ENCODE peak calls at places on chromosomes 4 and X, in four cellular contexts. I, J, Y and D are unnamed samples.

GRCh38 chrX:103446665-103447302 is 70.4 kb downstream of the BEX3 start:
- DNase-seq in I (no peak), Y (no peak), J (no peak), D (no peak)

GRCh38 chrX:72498782-72499181 is 73.9 kb downstream of the HDAC8 start:
- DNase-seq in Y (no peak), I (no peak), J (no peak), D (peak; percentile 13)

GRCh38 chrX:27680726-27681125 is 90.6 kb downstream of the DCAF8L2 start:
- DNase-seq in I (no peak), J (no peak), Y (no peak), D (no peak)

GRCh38 chr4:38678078-38678477 is 14.1 kb downstream of the KLF3 start:
- DNase-seq in J (no peak), Y (no peak), I (no peak), D (no peak)

GRCh38 chr4:125849869-125850268 is 535.1 kb downstream of the FAT4 start:
- DNase-seq in J (no peak), I (no peak), Y (no peak), D (no peak)

GRCh38 chr4:8156617-8157016 is 2.0 kb downstream of the ABLIM2 start:
- DNase-seq in J (no peak), I (peak; percentile 36), Y (no peak), D (no peak)

GRCh38 chr4:77110707-77111106 is 34.9 kb upstream of the CCNI start:
- DNase-seq in I (no peak), Y (no peak), J (no peak), D (no peak)

GRCh38 chr4:175509320-175509719 is 302.7 kb downstream of the GPM6A start:
- DNase-seq in Y (no peak), I (no peak), J (peak; percentile 48), D (no peak)

GRCh38 chr4:86223472-86223871 is 136.4 kb downstream of the MAPK10 start:
- DNase-seq in Y (no peak), J (peak; percentile 2), I (no peak), D (no peak)

GRCh38 chrX:115898382-115899001 is 272.1 kb upstream of the AGTR2 start:
- DNase-seq in Y (no peak), I (no peak), J (no peak), D (peak; percentile 14)

GRCh38 chr4:140947507-140947906 is 185.8 kb downstream of the RNF150 start:
- DNase-seq in J (no peak), I (no peak), Y (no peak), D (no peak)

GRCh38 chrX:118802857-118803256 is 20.8 kb upstream of the ZCCHC12 start:
- DNase-seq in J (no peak), Y (no peak), I (no peak), D (no peak)

GRCh38 chr4:52966781-52967180 is 104.7 kb downstream of the RASL11B start:
- DNase-seq in Y (no peak), I (no peak), J (no peak), D (no peak)